ENCODE peak calls at places on chromosomes 16 and 17, in eight cellular contexts. O is A549, K is fibroblast of pulmonary artery, Q is IMR-90, L is H7, M is EH, R is epithelial cell of proximal tubule, S is body of pancreas. H is an unnamed sample.
A peak's percentile ranks its signal among the peaks of the same experiment; 100 is the strongest.

GRCh38 chr17:74569392-74570003 is 2.2 kb upstream of the CD300H start:
- DNase-seq in O (peak; percentile 94), K (peak; percentile 96), Q (peak; percentile 58), L (no peak), M (peak; percentile 5), R (peak; percentile 81), S (peak; percentile 24), H (no peak)

GRCh38 chr16:56841233-56841632 is 23.8 kb upstream of the SLC12A3 start:
- DNase-seq in O (no peak), K (peak; percentile 22), Q (peak; percentile 69), L (no peak), M (peak; percentile 70), R (no peak), S (no peak), H (no peak)

GRCh38 chr17:38352245-38353083 is 820 bp downstream of the SOCS7 start:
- DNase-seq in O (no peak), K (peak; percentile 22), Q (no peak), L (peak; percentile 69), M (peak; percentile 47), R (no peak), S (peak; percentile 41), H (no peak)

GRCh38 chr16:48157302-48157701 is 1.5 kb upstream of the ABCC12 start:
- DNase-seq in O (no peak), K (no peak), Q (no peak), L (no peak), M (no peak), R (no peak), S (no peak), H (no peak)

GRCh38 chr16:8571061-8571596 is 19.2 kb downstream of the TMEM114 start:
- DNase-seq in O (peak; percentile 19), K (peak; percentile 71), Q (peak; percentile 41), L (peak; percentile 22), M (peak; percentile 74), R (no peak), S (no peak), H (no peak)

GRCh38 chr17:48047113-48047740 is 932 bp upstream of the NFE2L1 start:
- DNase-seq in O (peak; percentile 26), K (no peak), Q (no peak), L (no peak), M (peak; percentile 24), R (no peak), S (no peak), H (no peak)

GRCh38 chr16:89586853-89587252 is 11.3 kb downstream of the CPNE7 start:
- DNase-seq in O (no peak), K (peak; percentile 64), Q (no peak), L (peak; percentile 90), M (peak; percentile 24), R (no peak), S (no peak), H (peak; percentile 31)

GRCh38 chr16:87790278-87791023 is 24.7 kb upstream of the KLHDC4 start:
- DNase-seq in O (peak; percentile 94), K (no peak), Q (peak; percentile 33), L (peak; percentile 24), M (peak; percentile 36), R (no peak), S (peak; percentile 34), H (no peak)

GRCh38 chr16:24151482-24151939 is 104.6 kb upstream of the CACNG3 start:
- DNase-seq in O (no peak), K (no peak), Q (peak; percentile 0), L (peak; percentile 36), M (no peak), R (no peak), S (no peak), H (no peak)

GRCh38 chr16:29664133-29664912 is 1.3 kb downstream of the SPN start:
- DNase-seq in O (no peak), K (no peak), Q (no peak), L (no peak), M (no peak), R (no peak), S (peak; percentile 15), H (peak; percentile 25)

GRCh38 chr17:75397217-75397616 is 8.3 kb downstream of the GRB2 start:
- DNase-seq in O (no peak), K (no peak), Q (no peak), L (no peak), M (no peak), R (no peak), S (no peak), H (no peak)

GRCh38 chr16:53784312-53784711 is 80.4 kb downstream of the FTO start:
- DNase-seq in O (no peak), K (no peak), Q (no peak), L (no peak), M (no peak), R (no peak), S (no peak), H (no peak)

GRCh38 chr16:47888142-47888541 is 267.7 kb downstream of the ABCC12 start:
- DNase-seq in O (peak; percentile 74), K (peak; percentile 44), Q (peak; percentile 49), L (no peak), M (peak; percentile 77), R (peak; percentile 13), S (no peak), H (no peak)

GRCh38 chr16:57485916-57486857 is at the start of gene DOK4:
- DNase-seq in O (peak; percentile 47), K (peak; percentile 65), Q (peak; percentile 58), L (peak; percentile 100), M (peak; percentile 79), R (no peak), S (peak; percentile 89), H (peak; percentile 72)

GRCh38 chr17:14840616-14841231 is 424.4 kb downstream of the PMP22 start:
- DNase-seq in O (no peak), K (peak; percentile 47), Q (peak; percentile 84), L (no peak), M (peak; percentile 90), R (no peak), S (no peak), H (no peak)

GRCh38 chr17:14222611-14223010 is 14.1 kb downstream of the CDRT15 start:
- DNase-seq in O (no peak), K (no peak), Q (no peak), L (no peak), M (no peak), R (no peak), S (no peak), H (no peak)

GRCh38 chr17:47973541-47973940 is 2.6 kb downstream of the CDK5RAP3 start:
- DNase-seq in O (no peak), K (no peak), Q (no peak), L (no peak), M (no peak), R (no peak), S (no peak), H (no peak)